ENCODE peak calls at places on chromosomes 11 and 22, in seven cellular contexts. H is HCT116, O is bronchial epithelial cell, L is WTC11, F is fibroblast of lung, R is cardiac muscle cell, J is esophagus muscularis mucosa. I is an unnamed sample.

GRCh38 chr11:75199412-75199955 is 41.1 kb upstream of the TPBGL start:
- DNase-seq in H (no peak), O (no peak), L (no peak), F (no peak), R (no peak), J (no peak), I (no peak)

GRCh38 chr11:86695391-86695790 is 23.0 kb upstream of the ME3 start:
- DNase-seq in H (no peak), O (no peak), L (no peak), F (peak), R (no peak), J (no peak), I (no peak)

GRCh38 chr11:34327804-34328631 is 29.8 kb downstream of the ABTB2 start:
- DNase-seq in H (no peak), O (no peak), L (no peak), F (no peak), R (peak), J (no peak), I (no peak)

GRCh38 chr22:47207846-47208554 is 445.6 kb downstream of the TBC1D22A start:
- DNase-seq in H (no peak), O (no peak), L (no peak), F (no peak), R (no peak), J (no peak), I (no peak)

GRCh38 chr11:130426223-130427048 is 2.0 kb downstream of the ADAMTS8 start:
- DNase-seq in H (no peak), O (no peak), L (no peak), F (no peak), R (no peak), J (no peak), I (no peak)

GRCh38 chr11:112227002-112227401 is 774 bp downstream of the PTS start:
- DNase-seq in H (no peak), O (peak), L (no peak), F (peak), R (peak), J (no peak), I (no peak)

GRCh38 chr22:45608763-45609180 is 62.9 kb upstream of the ATXN10 start:
- DNase-seq in H (peak), O (peak), L (no peak), F (peak), R (peak), J (no peak), I (no peak)

GRCh38 chr11:69472053-69472765 is 9.3 kb upstream of the LINC01488 start:
- DNase-seq in H (no peak), O (no peak), L (no peak), F (no peak), R (no peak), J (no peak), I (no peak)

GRCh38 chr11:106961518-106961917 is 56.8 kb downstream of the GUCY1A2 start:
- DNase-seq in H (no peak), O (peak), L (no peak), F (peak), R (peak), J (no peak), I (no peak)

GRCh38 chr11:103326070-103326794 is 217.0 kb downstream of the DYNC2H1 start:
- DNase-seq in H (peak), O (peak), L (peak), F (peak), R (peak), J (no peak), I (peak)
- TF ChIP-seq CTCF in H (peak), O (peak), L (peak), F (peak), R (peak), J (no peak), I (peak)

GRCh38 chr11:134275534-134276395 is at the start of gene GLB1L3:
- DNase-seq in H (no peak), O (peak), L (peak), F (peak), R (no peak), J (no peak), I (peak)
- TF ChIP-seq CTCF in H (no peak), O (peak), L (no peak), F (peak), R (peak), J (no peak), I (peak)

GRCh38 chr22:30730351-30730750 is 35.7 kb downstream of the OSBP2 start:
- DNase-seq in H (no peak), O (no peak), L (no peak), F (peak), R (no peak), J (no peak), I (no peak)

GRCh38 chr22:30728829-30729228 is 34.2 kb downstream of the OSBP2 start:
- DNase-seq in H (no peak), O (no peak), L (no peak), F (no peak), R (no peak), J (no peak), I (no peak)

GRCh38 chr22:30733081-30733680 is 38.5 kb downstream of the OSBP2 start:
- DNase-seq in H (no peak), O (peak), L (no peak), F (peak), R (peak), J (no peak), I (no peak)

GRCh38 chr22:30731658-30732057 is 37.0 kb downstream of the OSBP2 start:
- DNase-seq in H (no peak), O (no peak), L (no peak), F (no peak), R (no peak), J (no peak), I (no peak)

DNA sequence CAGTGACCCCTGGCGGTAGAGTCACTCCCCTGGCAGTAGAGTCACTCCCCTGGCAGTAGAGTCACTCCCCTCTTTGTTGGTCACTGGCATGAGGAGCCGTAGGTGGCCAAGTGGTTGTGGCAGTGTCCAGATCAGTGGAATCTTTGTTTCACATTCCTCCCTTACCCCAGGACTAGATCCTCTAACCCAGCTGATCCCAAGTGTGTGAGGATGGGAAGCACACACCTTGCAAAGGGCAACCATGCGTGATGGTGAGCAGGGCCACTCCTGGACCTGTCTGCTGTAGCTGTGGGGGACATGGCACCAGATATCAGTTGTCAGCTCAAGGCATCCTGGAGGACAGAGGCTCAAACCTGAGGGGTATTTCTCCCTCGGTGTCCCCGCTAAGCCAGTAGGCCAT is 37.8 kb downstream of the OSBP2 start:
- DNase-seq in H (no peak), O (no peak), L (no peak), F (no peak), R (no peak), J (no peak), I (no peak)
- TF ChIP-seq CTCF in H (no peak), O (no peak), L (no peak), F (no peak), R (no peak), J (no peak), I (no peak)

DNA sequence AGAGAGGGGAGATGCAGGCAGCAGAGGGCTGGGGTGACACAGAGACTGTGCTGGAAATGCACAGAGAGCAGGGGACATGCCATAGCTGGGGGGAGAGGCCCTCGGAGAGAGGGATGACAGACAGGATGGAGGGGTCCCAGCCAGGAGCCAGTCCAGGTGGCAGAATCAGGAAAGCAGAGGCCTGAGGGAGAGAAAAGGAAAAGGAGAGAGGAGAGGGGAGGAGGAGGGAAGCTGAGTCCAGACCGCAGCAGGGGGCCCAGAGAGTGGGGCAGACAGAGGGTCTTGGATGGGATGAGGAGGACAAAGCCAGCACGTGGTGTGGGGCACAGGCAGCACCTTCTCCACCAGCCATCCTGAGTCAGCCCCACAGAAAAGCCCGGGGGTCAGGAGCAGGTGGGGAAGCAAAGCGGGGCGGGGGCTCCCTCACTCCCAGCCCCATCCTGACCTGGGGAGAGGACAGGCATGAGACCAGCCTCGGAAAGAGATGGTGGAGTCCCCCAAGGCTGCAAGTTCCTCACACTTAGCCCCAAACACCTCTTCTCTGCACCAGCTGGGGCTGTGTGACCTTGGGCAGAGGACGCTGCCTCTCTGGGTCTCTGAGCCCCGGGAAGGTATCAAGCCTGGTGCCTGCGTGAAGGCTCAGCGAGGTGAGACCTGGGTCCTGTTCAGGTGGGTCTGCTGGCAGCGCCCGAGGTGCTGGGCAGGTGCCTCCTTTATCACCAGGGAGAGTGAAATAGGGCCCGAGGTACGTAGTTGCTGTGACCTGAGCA is 47.9 kb downstream of the IGLL1 start:
- DNase-seq in H (no peak), O (no peak), L (no peak), F (no peak), R (no peak), J (no peak), I (no peak)
- TF ChIP-seq CTCF in H (no peak), O (no peak), L (no peak), F (no peak), R (no peak), J (no peak), I (no peak)

GRCh38 chr11:65479184-65480145 is 19.4 kb upstream of the MALAT1 start:
- DNase-seq in H (no peak), O (no peak), L (peak), F (peak), R (peak), J (no peak), I (no peak)
- TF ChIP-seq CTCF in H (peak), O (peak), L (no peak), F (peak), R (peak), J (peak), I (no peak)

DNA sequence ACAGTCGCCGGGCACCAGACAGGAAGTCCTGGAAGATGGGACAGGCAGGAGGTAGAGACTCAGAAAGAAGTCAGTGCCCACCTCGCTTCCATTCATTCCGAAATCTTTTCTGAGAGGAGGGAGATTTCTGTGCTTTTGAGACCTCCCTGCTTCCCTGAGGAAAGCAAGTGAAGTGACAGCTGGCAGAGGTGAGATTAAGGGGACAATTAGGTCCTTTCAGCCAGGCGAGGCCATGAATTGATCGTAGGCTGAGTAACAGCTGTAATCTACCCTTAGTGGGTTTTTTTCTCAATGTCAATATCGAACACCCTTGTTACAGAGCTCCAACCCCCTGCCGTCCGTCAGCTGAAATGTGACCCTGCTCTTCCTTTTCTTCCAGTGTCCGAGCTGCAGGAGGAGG is 96.0 kb downstream of the PARVA start:
- DNase-seq in H (no peak), O (no peak), L (no peak), F (no peak), R (no peak), J (peak), I (no peak)
- TF ChIP-seq CTCF in H (no peak), O (no peak), L (no peak), F (no peak), R (no peak), J (no peak), I (no peak)

GRCh38 chr22:21657361-21658118 is 8.3 kb upstream of the PPIL2 start:
- DNase-seq in H (peak), O (no peak), L (peak), F (peak), R (peak), J (no peak), I (peak)
- TF ChIP-seq CTCF in H (peak), O (peak), L (no peak), F (no peak), R (no peak), J (no peak), I (peak)